ENCODE peak calls at places on chromosomes 12 and 14, in four cellular contexts. Z, P, B and V are unnamed samples.

GRCh38 chr14:74244115-74244514 is 4.9 kb downstream of the VSX2 start:
- DNase-seq in Z (no peak), P (no peak), B (no peak), V (no peak)

GRCh38 chr12:70661762-70662161 is 24.5 kb upstream of the PTPRB start:
- DNase-seq in Z (no peak), P (peak; percentile 86), B (no peak), V (no peak)

GRCh38 chr12:114013601-114014345 is 47.6 kb upstream of the RBM19 start:
- DNase-seq in Z (no peak), P (peak; percentile 39), B (no peak), V (no peak)

GRCh38 chr12:110728628-110729027 is 14.1 kb downstream of the PPP1CC start:
- DNase-seq in Z (no peak), P (no peak), B (no peak), V (no peak)

GRCh38 chr12:14356147-14356546 is 9.3 kb upstream of the ATF7IP start:
- DNase-seq in Z (no peak), P (no peak), B (peak; percentile 73), V (no peak)

GRCh38 chr12:31089072-31089471 is 15.4 kb downstream of the DDX11 start:
- DNase-seq in Z (no peak), P (no peak), B (no peak), V (no peak)

GRCh38 chr14:24339284-24340151 is at the start of gene RIPK3:
- DNase-seq in Z (peak; percentile 47), P (no peak), B (peak; percentile 37), V (peak; percentile 77)

GRCh38 chr12:122090759-122091535 is 12.4 kb downstream of the MLXIP start:
- DNase-seq in Z (no peak), P (peak; percentile 89), B (no peak), V (peak; percentile 46)

GRCh38 chr12:30882706-30883105 is 43.8 kb upstream of the TSPAN11 start:
- DNase-seq in Z (no peak), P (no peak), B (no peak), V (no peak)